ENCODE peak calls at places on chromosome 14, in four cellular contexts. One of them, this sample, is unnamed.

GRCh38 chr14:35197015-35197414 is 74.7 kb downstream of the PRORP start:
- DNase-seq in activated B cell treated with CpG ODN at 0.5 μM for 24 hours: no peak
- DNase-seq in heart left ventricle: no peak
- DNase-seq in pancreas: no peak
- DNase-seq in this sample: no peak

GRCh38 chr14:51780006-51780692 is 80.3 kb upstream of the GNG2 start:
- DNase-seq in pancreas: peak
- DNase-seq in activated B cell treated with CpG ODN at 0.5 μM for 24 hours: peak
- DNase-seq in heart left ventricle: peak
- DNase-seq in this sample: peak

GRCh38 chr14:92956961-92957360 is 34.0 kb downstream of the CHGA start:
- DNase-seq in activated B cell treated with CpG ODN at 0.5 μM for 24 hours: no peak
- DNase-seq in pancreas: no peak
- DNase-seq in heart left ventricle: no peak
- DNase-seq in this sample: no peak

GRCh38 chr14:26104686-26105085 is 493.1 kb downstream of the NOVA1 start:
- DNase-seq in activated B cell treated with CpG ODN at 0.5 μM for 24 hours: no peak
- DNase-seq in heart left ventricle: no peak
- DNase-seq in pancreas: no peak
- DNase-seq in this sample: no peak

GRCh38 chr14:63654346-63654745 is 12.7 kb upstream of the WDR89 start:
- DNase-seq in pancreas: no peak
- DNase-seq in heart left ventricle: no peak
- DNase-seq in activated B cell treated with CpG ODN at 0.5 μM for 24 hours: no peak
- DNase-seq in this sample: no peak

GRCh38 chr14:32200368-32201195 is 1.3 kb upstream of the RNU6-7 start:
- DNase-seq in activated B cell treated with CpG ODN at 0.5 μM for 24 hours: no peak
- DNase-seq in heart left ventricle: no peak
- DNase-seq in pancreas: no peak
- DNase-seq in this sample: no peak

GRCh38 chr14:64645220-64645891 is 58.9 kb upstream of the PLEKHG3 start:
- DNase-seq in heart left ventricle: peak
- DNase-seq in pancreas: no peak
- DNase-seq in activated B cell treated with CpG ODN at 0.5 μM for 24 hours: no peak
- DNase-seq in this sample: no peak

GRCh38 chr14:71529855-71530254 is 402.4 kb upstream of the RGS6 start:
- DNase-seq in heart left ventricle: peak
- DNase-seq in pancreas: no peak
- DNase-seq in activated B cell treated with CpG ODN at 0.5 μM for 24 hours: no peak
- DNase-seq in this sample: peak

GRCh38 chr14:90355540-90356518 is 24.1 kb upstream of the NRDE2 start:
- DNase-seq in activated B cell treated with CpG ODN at 0.5 μM for 24 hours: no peak
- DNase-seq in pancreas: no peak
- DNase-seq in heart left ventricle: no peak
- DNase-seq in this sample: no peak

GRCh38 chr14:32080001-32080510 is 3.0 kb downstream of the ARHGAP5 start:
- DNase-seq in heart left ventricle: no peak
- DNase-seq in activated B cell treated with CpG ODN at 0.5 μM for 24 hours: no peak
- DNase-seq in pancreas: no peak
- DNase-seq in this sample: no peak

GRCh38 chr14:89027097-89027740 is 202.8 kb downstream of the TTC8 start:
- DNase-seq in activated B cell treated with CpG ODN at 0.5 μM for 24 hours: peak
- DNase-seq in pancreas: peak
- DNase-seq in heart left ventricle: peak
- DNase-seq in this sample: peak

GRCh38 chr14:93375673-93376156 is 28.7 kb downstream of the COX8C start:
- DNase-seq in activated B cell treated with CpG ODN at 0.5 μM for 24 hours: peak
- DNase-seq in heart left ventricle: no peak
- DNase-seq in pancreas: no peak
- DNase-seq in this sample: no peak

GRCh38 chr14:33714527-33715222 is 236.2 kb downstream of the EGLN3 start:
- DNase-seq in pancreas: no peak
- DNase-seq in heart left ventricle: no peak
- DNase-seq in activated B cell treated with CpG ODN at 0.5 μM for 24 hours: no peak
- DNase-seq in this sample: no peak

GRCh38 chr14:75452900-75453816 is 25.3 kb downstream of the JDP2 start:
- DNase-seq in heart left ventricle: peak
- DNase-seq in pancreas: no peak
- DNase-seq in activated B cell treated with CpG ODN at 0.5 μM for 24 hours: no peak
- DNase-seq in this sample: peak

GRCh38 chr14:75450381-75451276 is 22.8 kb downstream of the JDP2 start:
- DNase-seq in heart left ventricle: peak
- DNase-seq in pancreas: peak
- DNase-seq in activated B cell treated with CpG ODN at 0.5 μM for 24 hours: no peak
- DNase-seq in this sample: no peak

GRCh38 chr14:75449703-75450102 is 21.9 kb downstream of the JDP2 start:
- DNase-seq in pancreas: no peak
- DNase-seq in heart left ventricle: no peak
- DNase-seq in activated B cell treated with CpG ODN at 0.5 μM for 24 hours: no peak
- DNase-seq in this sample: no peak

GRCh38 chr14:75453817-75454434 is 26.1 kb downstream of the JDP2 start:
- DNase-seq in pancreas: no peak
- DNase-seq in heart left ventricle: no peak
- DNase-seq in activated B cell treated with CpG ODN at 0.5 μM for 24 hours: peak
- DNase-seq in this sample: no peak

DNA sequence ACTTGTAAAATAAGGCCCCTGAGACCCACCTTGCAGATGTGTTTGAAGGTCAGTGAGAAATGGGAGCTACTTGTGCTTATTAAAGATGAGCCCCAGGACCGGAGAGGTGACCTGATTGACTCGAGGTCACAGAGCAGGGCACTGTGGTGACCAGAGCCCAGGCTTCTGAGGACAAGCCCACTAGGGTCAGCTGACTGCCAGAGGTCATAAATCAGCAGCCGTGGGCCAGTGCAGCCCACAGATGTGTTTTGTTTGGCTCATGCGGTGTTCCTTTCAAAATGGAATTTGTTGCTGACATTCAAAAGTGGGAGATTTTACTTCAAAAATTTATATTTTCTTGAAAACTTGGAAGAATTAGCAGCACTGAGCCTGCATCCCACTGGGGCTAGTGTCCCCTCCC is 24.5 kb downstream of the JDP2 start:
- DNase-seq in activated B cell treated with CpG ODN at 0.5 μM for 24 hours: no peak
- DNase-seq in heart left ventricle: no peak
- DNase-seq in pancreas: no peak
- DNase-seq in this sample: no peak
- TF ChIP-seq CTCF in activated B cell treated with CpG ODN at 0.5 μM for 24 hours: no peak
- TF ChIP-seq CTCF in heart left ventricle: no peak
- TF ChIP-seq CTCF in pancreas: no peak
- TF ChIP-seq CTCF in this sample: no peak

GRCh38 chr14:38004610-38004879 is 203.2 kb upstream of the SSTR1 start:
- DNase-seq in heart left ventricle: no peak
- DNase-seq in pancreas: no peak
- DNase-seq in activated B cell treated with CpG ODN at 0.5 μM for 24 hours: no peak
- DNase-seq in this sample: no peak
- TF ChIP-seq CTCF in heart left ventricle: no peak
- TF ChIP-seq CTCF in pancreas: no peak
- TF ChIP-seq CTCF in activated B cell treated with CpG ODN at 0.5 μM for 24 hours: no peak
- TF ChIP-seq CTCF in this sample: no peak

GRCh38 chr14:106686533-106686932 is 1160.2 kb downstream of the TMEM121 start:
- DNase-seq in pancreas: no peak
- DNase-seq in activated B cell treated with CpG ODN at 0.5 μM for 24 hours: no peak
- DNase-seq in heart left ventricle: no peak
- DNase-seq in this sample: no peak

GRCh38 chr14:106690333-106690891 is 1164.0 kb downstream of the TMEM121 start:
- DNase-seq in heart left ventricle: no peak
- DNase-seq in activated B cell treated with CpG ODN at 0.5 μM for 24 hours: no peak
- DNase-seq in pancreas: no peak
- DNase-seq in this sample: no peak

GRCh38 chr14:106694638-106695393 is 1168.4 kb downstream of the TMEM121 start:
- DNase-seq in pancreas: no peak
- DNase-seq in activated B cell treated with CpG ODN at 0.5 μM for 24 hours: peak
- DNase-seq in heart left ventricle: peak
- DNase-seq in this sample: peak

DNA sequence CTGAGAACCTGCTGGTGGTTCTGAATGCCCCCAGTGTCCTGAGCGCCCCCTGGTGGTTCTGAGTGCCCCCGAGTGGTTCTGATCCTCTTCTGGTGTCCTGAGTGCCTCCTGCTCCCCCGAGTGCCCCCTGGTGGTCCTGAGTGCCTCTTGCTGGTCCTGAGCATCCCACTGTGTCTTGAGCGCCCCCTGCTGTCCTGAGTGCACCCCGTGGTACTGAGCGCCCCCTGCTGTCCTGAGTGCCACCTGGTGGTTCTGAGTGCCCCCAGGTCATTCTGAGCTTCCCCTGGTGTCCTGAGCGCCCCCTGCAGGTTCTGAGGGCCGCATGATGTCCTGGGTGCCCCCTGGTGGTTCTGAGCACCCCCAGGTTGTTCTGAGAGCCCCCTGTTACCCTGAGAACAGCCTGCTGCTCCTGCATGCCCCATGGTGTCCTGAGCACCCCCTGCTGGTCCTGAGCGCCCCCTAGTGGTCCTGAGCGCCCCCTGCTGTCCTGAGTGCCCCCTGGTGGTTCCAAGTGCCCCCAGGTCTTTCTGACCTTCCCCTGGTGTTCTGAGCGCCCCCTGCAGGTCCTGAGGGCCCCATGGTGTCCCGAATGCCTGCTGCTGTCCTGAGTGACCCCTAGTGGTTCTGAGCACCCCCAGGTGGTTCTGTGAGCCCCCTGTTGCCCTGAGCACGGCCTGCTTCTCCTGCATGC is 1165.4 kb downstream of the TMEM121 start:
- DNase-seq in pancreas: no peak
- DNase-seq in activated B cell treated with CpG ODN at 0.5 μM for 24 hours: peak
- DNase-seq in heart left ventricle: no peak
- DNase-seq in this sample: peak
- TF ChIP-seq CTCF in pancreas: no peak
- TF ChIP-seq CTCF in activated B cell treated with CpG ODN at 0.5 μM for 24 hours: no peak
- TF ChIP-seq CTCF in heart left ventricle: peak
- TF ChIP-seq CTCF in this sample: no peak

GRCh38 chr14:87896393-87897380 is 96.3 kb downstream of the GALC start:
- DNase-seq in pancreas: no peak
- DNase-seq in activated B cell treated with CpG ODN at 0.5 μM for 24 hours: no peak
- DNase-seq in heart left ventricle: no peak
- DNase-seq in this sample: no peak
- TF ChIP-seq CTCF in pancreas: peak
- TF ChIP-seq CTCF in activated B cell treated with CpG ODN at 0.5 μM for 24 hours: no peak
- TF ChIP-seq CTCF in heart left ventricle: peak
- TF ChIP-seq CTCF in this sample: peak

DNA sequence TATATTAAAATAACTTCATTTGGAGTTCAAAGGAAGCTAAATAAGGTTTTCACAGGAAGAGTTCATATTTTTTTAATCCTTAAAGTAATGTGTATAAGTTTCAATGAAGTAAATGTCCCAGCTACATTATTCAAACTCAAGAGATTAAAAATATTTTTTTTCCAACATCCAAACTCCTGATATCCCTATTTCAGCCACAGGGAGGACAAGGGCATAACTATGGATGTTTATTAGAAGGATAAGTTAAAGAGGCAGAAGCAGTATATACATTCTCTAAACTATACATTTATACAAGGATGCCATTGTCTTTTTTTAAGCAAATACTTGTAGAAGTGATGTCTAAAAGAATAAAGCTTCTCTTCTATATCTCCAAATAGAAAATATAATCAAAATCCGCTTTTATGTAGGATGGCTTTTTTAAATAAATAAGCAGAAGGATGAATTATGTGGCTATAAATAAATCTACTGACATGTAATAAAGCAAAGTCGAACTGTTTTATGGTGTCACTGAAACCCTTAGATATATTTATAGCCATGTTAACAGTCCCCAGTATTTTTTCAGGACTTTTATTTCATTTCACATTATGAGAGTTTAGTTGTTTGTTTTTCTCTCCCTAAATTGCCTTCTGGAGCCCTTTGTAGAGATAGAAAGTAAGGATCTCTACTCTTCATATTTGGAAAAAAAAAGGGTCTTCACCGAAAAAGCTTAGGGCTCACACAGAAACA is 936.5 kb downstream of the DIO2 start:
- DNase-seq in activated B cell treated with CpG ODN at 0.5 μM for 24 hours: no peak
- DNase-seq in pancreas: no peak
- DNase-seq in heart left ventricle: no peak
- DNase-seq in this sample: no peak
- TF ChIP-seq CTCF in activated B cell treated with CpG ODN at 0.5 μM for 24 hours: no peak
- TF ChIP-seq CTCF in pancreas: no peak
- TF ChIP-seq CTCF in heart left ventricle: no peak
- TF ChIP-seq CTCF in this sample: no peak

DNA sequence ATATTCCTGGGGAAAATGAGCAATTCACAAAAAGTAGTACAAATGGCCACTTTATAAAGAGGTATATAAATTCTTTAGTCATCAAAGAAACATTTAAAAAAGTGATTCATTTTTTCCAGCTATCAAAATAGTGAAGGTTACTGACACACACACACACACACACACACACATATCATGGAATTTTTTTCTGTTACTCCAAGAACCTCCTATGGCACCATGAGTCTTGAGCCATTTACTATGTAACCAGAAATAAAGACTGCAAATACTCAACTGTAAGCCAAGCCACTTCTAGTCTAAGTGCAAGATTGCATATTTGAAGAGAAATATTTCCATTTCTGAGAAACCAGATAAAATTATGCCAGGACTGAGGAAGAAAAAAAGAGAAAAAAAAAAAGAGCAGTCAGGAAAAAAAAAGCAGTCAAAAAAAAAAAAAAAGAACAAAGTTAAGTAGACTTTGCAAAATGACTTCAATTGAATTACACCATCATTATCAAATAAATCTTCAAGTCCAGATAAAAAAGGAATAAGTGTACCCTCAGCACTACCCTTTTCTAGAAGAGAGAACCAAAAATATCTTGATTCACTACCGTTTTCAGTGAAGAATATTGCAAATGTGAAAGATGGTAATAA is 275.7 kb downstream of the DAD1 start:
- DNase-seq in pancreas: no peak
- DNase-seq in heart left ventricle: no peak
- DNase-seq in activated B cell treated with CpG ODN at 0.5 μM for 24 hours: no peak
- DNase-seq in this sample: no peak
- TF ChIP-seq CTCF in pancreas: no peak
- TF ChIP-seq CTCF in heart left ventricle: no peak
- TF ChIP-seq CTCF in activated B cell treated with CpG ODN at 0.5 μM for 24 hours: no peak
- TF ChIP-seq CTCF in this sample: no peak

GRCh38 chr14:38210587-38211257 is 3.0 kb downstream of the SSTR1 start:
- DNase-seq in heart left ventricle: peak
- DNase-seq in activated B cell treated with CpG ODN at 0.5 μM for 24 hours: no peak
- DNase-seq in pancreas: peak
- DNase-seq in this sample: peak
- TF ChIP-seq CTCF in heart left ventricle: peak
- TF ChIP-seq CTCF in activated B cell treated with CpG ODN at 0.5 μM for 24 hours: no peak
- TF ChIP-seq CTCF in pancreas: no peak
- TF ChIP-seq CTCF in this sample: no peak

GRCh38 chr14:77547512-77547911 is 48.9 kb upstream of the ISM2 start:
- DNase-seq in pancreas: no peak
- DNase-seq in activated B cell treated with CpG ODN at 0.5 μM for 24 hours: no peak
- DNase-seq in heart left ventricle: no peak
- DNase-seq in this sample: no peak
- TF ChIP-seq CTCF in pancreas: no peak
- TF ChIP-seq CTCF in activated B cell treated with CpG ODN at 0.5 μM for 24 hours: no peak
- TF ChIP-seq CTCF in heart left ventricle: no peak
- TF ChIP-seq CTCF in this sample: no peak

DNA sequence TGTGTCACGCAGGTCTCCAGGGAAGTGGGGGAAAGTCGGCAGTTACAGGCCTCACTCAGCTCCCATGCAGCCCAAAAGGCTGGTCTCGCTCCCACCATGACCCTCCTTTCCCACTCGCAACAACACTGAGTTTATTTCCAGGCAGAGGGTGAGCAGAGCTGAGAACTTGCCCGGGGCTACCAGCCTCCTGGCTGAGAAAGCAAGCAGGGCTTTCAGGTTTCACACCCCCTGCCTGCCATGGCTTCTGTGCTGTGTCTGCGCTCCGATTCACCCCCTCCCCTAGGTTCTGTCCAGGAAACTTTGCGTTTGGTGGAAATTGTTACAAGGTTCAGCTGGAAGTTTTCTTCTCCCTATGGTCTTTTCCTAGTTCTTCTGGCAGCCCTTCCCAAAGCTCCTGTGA is 17.1 kb downstream of the OR10G2 start:
- DNase-seq in pancreas: no peak
- DNase-seq in activated B cell treated with CpG ODN at 0.5 μM for 24 hours: no peak
- DNase-seq in heart left ventricle: no peak
- DNase-seq in this sample: no peak
- TF ChIP-seq CTCF in pancreas: no peak
- TF ChIP-seq CTCF in activated B cell treated with CpG ODN at 0.5 μM for 24 hours: no peak
- TF ChIP-seq CTCF in heart left ventricle: no peak
- TF ChIP-seq CTCF in this sample: no peak

This sample was measured in testis.